ENCODE peak calls at places on chromosomes 11 and 22, in ten cellular contexts. C is AML-193, T is AG09319, I is non-pigmented ciliary epithelial cell, A is mesothelial cell of epicardium, U is SW480, K is cardiac fibroblast, D is adrenal gland, P is MCF 10A, V is iris pigment epithelial cell. H is an unnamed sample.

GRCh38 chr22:44272330-44272729 is 40.4 kb downstream of the SHISAL1 start:
- DNase-seq in I (no peak), D (no peak), V (no peak), T (no peak), P (no peak), U (no peak), A (no peak), C (no peak), K (no peak), H (no peak)

GRCh38 chr11:69000391-69000790 is 12.7 kb downstream of the MRGPRF start:
- DNase-seq in A (no peak), D (no peak), K (no peak), P (no peak), C (no peak), V (no peak), U (no peak), T (no peak), I (no peak), H (no peak)

GRCh38 chr11:11422291-11423128 is 69.5 kb upstream of the CSNK2A3 start:
- DNase-seq in D (no peak), T (no peak), K (no peak), V (no peak), C (no peak), I (no peak), A (no peak), U (no peak), P (peak), H (no peak)

GRCh38 chr11:77205467-77206263 is 77.6 kb downstream of the MYO7A start:
- DNase-seq in P (no peak), A (no peak), I (no peak), V (no peak), U (no peak), D (no peak), C (no peak), T (no peak), K (no peak), H (no peak)

GRCh38 chr22:49394116-49394785 is 433.4 kb downstream of the BRD1 start:
- DNase-seq in I (no peak), U (no peak), V (no peak), K (no peak), P (no peak), T (no peak), C (no peak), D (no peak), A (peak), H (no peak)

GRCh38 chr11:13009921-13010736 is 1.0 kb downstream of the RASSF10 start:
- DNase-seq in K (peak), P (no peak), V (peak), I (no peak), U (no peak), A (no peak), C (no peak), D (no peak), T (no peak), H (no peak)

GRCh38 chr11:60810151-60810550 is 25.0 kb downstream of the MS4A10 start:
- DNase-seq in T (no peak), C (no peak), P (no peak), I (no peak), D (no peak), K (no peak), U (no peak), A (no peak), V (no peak), H (no peak)

GRCh38 chr11:35050596-35050995 is 88.4 kb upstream of the CD44 start:
- DNase-seq in C (peak), V (no peak), K (no peak), I (no peak), A (no peak), U (no peak), D (no peak), T (no peak), P (no peak), H (no peak)

GRCh38 chr11:103043826-103044688 is 47.9 kb downstream of the DCUN1D5 start:
- DNase-seq in V (no peak), A (no peak), C (no peak), K (no peak), T (no peak), I (no peak), D (no peak), U (no peak), P (no peak), H (no peak)

H was measured in caudate nucleus.